ENCODE peak calls at places on chromosomes 1 and 21, in five cellular contexts. H is aorta; G is ACHN; Z is CD4-positive, CD25-positive, alpha-beta regulatory T cell; M is memory B cell. U is an unnamed sample.

GRCh38 chr1:81650741-81651140 is 150.0 kb upstream of the ADGRL2 start:
- DNase-seq in H (no peak), G (no peak), Z (no peak), M (no peak), U (no peak)

GRCh38 chr1:224774378-224774777 is 155.1 kb upstream of the DNAH14 start:
- DNase-seq in H (no peak), G (no peak), Z (no peak), M (no peak), U (peak)

GRCh38 chr21:46295996-46296752 is 10.0 kb downstream of the YBEY start:
- DNase-seq in H (peak), G (no peak), Z (peak), M (peak), U (peak)

GRCh38 chr21:44618504-44618903 is 6.6 kb downstream of the KRTAP10-8 start:
- DNase-seq in H (peak), G (no peak), Z (no peak), M (no peak), U (peak)

GRCh38 chr1:204445860-204446412 is 34.3 kb upstream of the PPP1R15B start:
- DNase-seq in H (no peak), G (peak), Z (peak), M (peak), U (peak)

GRCh38 chr1:36023098-36023769 is 60.7 kb upstream of the TEKT2 start:
- DNase-seq in H (no peak), G (no peak), Z (no peak), M (no peak), U (no peak)

GRCh38 chr1:244653439-244654283 is 735 bp downstream of the DESI2 start:
- DNase-seq in H (no peak), G (peak), Z (no peak), M (no peak), U (peak)

GRCh38 chr21:33685613-33686197 is 43.4 kb downstream of the ITSN1 start:
- DNase-seq in H (no peak), G (peak), Z (no peak), M (no peak), U (peak)

GRCh38 chr1:15994590-15995351 is 9.3 kb upstream of the SRARP start:
- DNase-seq in H (peak), G (peak), Z (peak), M (peak), U (peak)

GRCh38 chr1:107963601-107964396 is 1.2 kb downstream of the VAV3 start:
- DNase-seq in H (peak), G (no peak), Z (peak), M (peak), U (peak)

GRCh38 chr1:221667504-221667903 is 74.4 kb downstream of the DUSP10 start:
- DNase-seq in H (no peak), G (peak), Z (no peak), M (no peak), U (no peak)

GRCh38 chr1:79323240-79324025 is 316.9 kb upstream of the ADGRL4 start:
- DNase-seq in H (no peak), G (peak), Z (no peak), M (no peak), U (no peak)

GRCh38 chr21:44054710-44055109 is 42.6 kb downstream of the TRAPPC10 start:
- DNase-seq in H (peak), G (no peak), Z (no peak), M (no peak), U (no peak)

GRCh38 chr1:2019571-2020309 is 595 bp downstream of the GABRD start:
- DNase-seq in H (no peak), G (no peak), Z (no peak), M (no peak), U (peak)

GRCh38 chr21:41952568-41953248 is 1.1 kb downstream of the C2CD2 start:
- DNase-seq in H (peak), G (peak), Z (no peak), M (no peak), U (peak)

GRCh38 chr21:42260121-42260520 is 41.2 kb downstream of the ABCG1 start:
- DNase-seq in H (no peak), G (no peak), Z (no peak), M (no peak), U (no peak)

GRCh38 chr1:40818264-40818961 is 34.8 kb downstream of the KCNQ4 start:
- DNase-seq in H (peak), G (no peak), Z (peak), M (peak), U (peak)

GRCh38 chr21:35102488-35103407 is 53.6 kb upstream of the RUNX1 start:
- DNase-seq in H (peak), G (no peak), Z (no peak), M (peak), U (no peak)

GRCh38 chr1:155026154-155026553 is 7.4 kb downstream of the DCST2 start:
- DNase-seq in H (no peak), G (no peak), Z (no peak), M (no peak), U (no peak)

GRCh38 chr1:208569181-208569580 is 325.0 kb upstream of the PLXNA2 start:
- DNase-seq in H (no peak), G (no peak), Z (no peak), M (no peak), U (no peak)

GRCh38 chr1:153431002-153431401 is 14.7 kb downstream of the S100A7A start:
- DNase-seq in H (no peak), G (no peak), Z (no peak), M (no peak), U (no peak)

GRCh38 chr21:33848252-33848953 is 67.2 kb downstream of the ATP5PO start:
- DNase-seq in H (no peak), G (peak), Z (no peak), M (no peak), U (no peak)

GRCh38 chr1:210360852-210361477 is 32.3 kb downstream of the HHAT start:
- DNase-seq in H (no peak), G (peak), Z (no peak), M (no peak), U (peak)

GRCh38 chr1:111633736-111634135 is 14.1 kb downstream of the RAP1A start:
- DNase-seq in H (no peak), G (no peak), Z (no peak), M (no peak), U (no peak)

GRCh38 chr1:238738942-238739341 is 647.4 kb upstream of the CHRM3 start:
- DNase-seq in H (no peak), G (peak), Z (no peak), M (no peak), U (no peak)